ENCODE peak calls at places on chromosomes 3 and 15, in six cellular contexts. T is pancreas; Y is pons; A is NCI-H2107; E is testis; B is stimulated activated CD8-positive, alpha-beta memory T cell treated with anti-CD3 and anti-CD28 coated beads, Interleukin-15, amount 100 ng/mL, for 24 hours. L is an unnamed sample.

GRCh38 chr3:96813820-96814580 is 394 bp upstream of the EPHA6 start:
- DNase-seq in T (peak), Y (peak), A (no peak), E (peak), B (no peak), L (peak)

GRCh38 chr3:114519415-114519814 is 225.6 kb downstream of the TIGIT start:
- DNase-seq in T (no peak), Y (peak), A (no peak), E (peak), B (no peak), L (no peak)

GRCh38 chr15:69523010-69524001 is 70.7 kb downstream of the RPLP1 start:
- DNase-seq in T (peak), Y (peak), A (peak), E (peak), B (peak), L (peak)

GRCh38 chr3:143535994-143536784 is 312.1 kb downstream of the SLC9A9 start:
- DNase-seq in T (no peak), Y (no peak), A (no peak), E (no peak), B (no peak), L (no peak)

GRCh38 chr15:92091155-92091734 is 237.7 kb downstream of the SLCO3A1 start:
- DNase-seq in T (peak), Y (no peak), A (peak), E (peak), B (no peak), L (no peak)

GRCh38 chr15:88586401-88587162 is 34.6 kb upstream of the AEN start:
- DNase-seq in T (no peak), Y (no peak), A (no peak), E (no peak), B (no peak), L (no peak)

GRCh38 chr15:69798481-69799315 is 299.0 kb downstream of the TLE3 start:
- DNase-seq in T (no peak), Y (peak), A (no peak), E (no peak), B (no peak), L (no peak)

GRCh38 chr15:101262551-101262950 is 10.7 kb upstream of the CHSY1 start:
- DNase-seq in T (no peak), Y (no peak), A (no peak), E (no peak), B (no peak), L (no peak)

GRCh38 chr15:36905908-36906307 is 194.4 kb downstream of the MEIS2 start:
- DNase-seq in T (no peak), Y (no peak), A (no peak), E (no peak), B (no peak), L (no peak)

GRCh38 chr3:196168808-196169391 is 42.3 kb downstream of the ZDHHC19 start:
- DNase-seq in T (peak), Y (no peak), A (peak), E (no peak), B (no peak), L (no peak)

GRCh38 chr3:151008699-151009098 is 36.2 kb upstream of the CLRN1 start:
- DNase-seq in T (no peak), Y (peak), A (no peak), E (no peak), B (no peak), L (no peak)

GRCh38 chr3:174958671-174959328 is 99.7 kb downstream of the NAALADL2 start:
- DNase-seq in T (no peak), Y (peak), A (no peak), E (no peak), B (no peak), L (no peak)

GRCh38 chr3:71493372-71493771 is 90.2 kb downstream of the FOXP1 start:
- DNase-seq in T (no peak), Y (no peak), A (no peak), E (no peak), B (no peak), L (no peak)

L was measured in T-helper 1 cell.